ENCODE peak calls at places on chromosomes 6 and 20, in ten cellular contexts. One of them, this sample, is unnamed. For H3K27me3, the result is how much of the 10 kb centered on the place peaks cover.

GRCh38 chr6:22658934-22659333 is 89.6 kb downstream of the HDGFL1 start:
- DNase-seq in HCT116: no peak
- DNase-seq in brain microvascular endothelial cell: no peak
- DNase-seq in tibial artery: no peak
- DNase-seq in H9: no peak
- DNase-seq in IMR-90: no peak
- DNase-seq in cardiac muscle cell: no peak
- DNase-seq in transverse colon: no peak
- DNase-seq in ovary: no peak
- DNase-seq in PC-9: no peak
- DNase-seq in this sample: no peak

GRCh38 chr6:137728386-137729349 is 138.4 kb upstream of the TNFAIP3 start:
- DNase-seq in PC-9: peak
- DNase-seq in cardiac muscle cell: no peak
- DNase-seq in tibial artery: no peak
- DNase-seq in H9: no peak
- DNase-seq in HCT116: no peak
- DNase-seq in IMR-90: peak
- DNase-seq in brain microvascular endothelial cell: peak
- DNase-seq in ovary: no peak
- DNase-seq in transverse colon: no peak
- DNase-seq in this sample: no peak

GRCh38 chr6:11685411-11686093 is 93.1 kb downstream of the ADTRP start:
- DNase-seq in IMR-90: peak
- DNase-seq in H9: no peak
- DNase-seq in HCT116: peak
- DNase-seq in brain microvascular endothelial cell: peak
- DNase-seq in tibial artery: no peak
- DNase-seq in cardiac muscle cell: no peak
- DNase-seq in PC-9: peak
- DNase-seq in ovary: no peak
- DNase-seq in transverse colon: no peak
- DNase-seq in this sample: no peak

GRCh38 chr6:24547243-24547642 is 52.5 kb downstream of the ALDH5A1 start:
- DNase-seq in HCT116: no peak
- DNase-seq in ovary: no peak
- DNase-seq in H9: peak
- DNase-seq in cardiac muscle cell: peak
- DNase-seq in tibial artery: no peak
- DNase-seq in PC-9: no peak
- DNase-seq in brain microvascular endothelial cell: no peak
- DNase-seq in IMR-90: no peak
- DNase-seq in transverse colon: no peak
- DNase-seq in this sample: no peak

GRCh38 chr20:52372169-52372568 is 180.6 kb upstream of the ZFP64 start:
- DNase-seq in IMR-90: no peak
- DNase-seq in PC-9: no peak
- DNase-seq in HCT116: no peak
- DNase-seq in transverse colon: no peak
- DNase-seq in brain microvascular endothelial cell: no peak
- DNase-seq in H9: no peak
- DNase-seq in cardiac muscle cell: no peak
- DNase-seq in ovary: no peak
- DNase-seq in tibial artery: no peak
- DNase-seq in this sample: no peak

GRCh38 chr6:168412456-168412855 is 28.5 kb upstream of the SMOC2 start:
- DNase-seq in tibial artery: no peak
- DNase-seq in IMR-90: no peak
- DNase-seq in HCT116: no peak
- DNase-seq in H9: no peak
- DNase-seq in brain microvascular endothelial cell: no peak
- DNase-seq in transverse colon: no peak
- DNase-seq in ovary: no peak
- DNase-seq in cardiac muscle cell: no peak
- DNase-seq in PC-9: no peak
- DNase-seq in this sample: no peak

GRCh38 chr6:43831211-43831610 is 61.2 kb downstream of the VEGFA start:
- DNase-seq in H9: no peak
- DNase-seq in PC-9: no peak
- DNase-seq in tibial artery: no peak
- DNase-seq in cardiac muscle cell: no peak
- DNase-seq in brain microvascular endothelial cell: no peak
- DNase-seq in IMR-90: no peak
- DNase-seq in ovary: no peak
- DNase-seq in transverse colon: peak
- DNase-seq in HCT116: no peak
- DNase-seq in this sample: no peak

GRCh38 chr6:15389759-15390723 is 144.2 kb downstream of the JARID2 start:
- DNase-seq in H9: no peak
- DNase-seq in IMR-90: peak
- DNase-seq in PC-9: peak
- DNase-seq in transverse colon: no peak
- DNase-seq in cardiac muscle cell: peak
- DNase-seq in HCT116: peak
- DNase-seq in tibial artery: no peak
- DNase-seq in brain microvascular endothelial cell: peak
- DNase-seq in ovary: no peak
- DNase-seq in this sample: no peak

GRCh38 chr6:90347411-90347841 is 50.8 kb upstream of the BACH2 start:
- DNase-seq in H9: no peak
- DNase-seq in ovary: no peak
- DNase-seq in cardiac muscle cell: no peak
- DNase-seq in brain microvascular endothelial cell: no peak
- DNase-seq in IMR-90: no peak
- DNase-seq in HCT116: no peak
- DNase-seq in PC-9: no peak
- DNase-seq in transverse colon: no peak
- DNase-seq in tibial artery: no peak
- DNase-seq in this sample: no peak

GRCh38 chr6:122400121-122400450 is 634 bp downstream of the HSF2 start:
- DNase-seq in transverse colon: no peak
- DNase-seq in H9: no peak
- DNase-seq in IMR-90: no peak
- DNase-seq in tibial artery: peak
- DNase-seq in HCT116: no peak
- DNase-seq in ovary: no peak
- DNase-seq in PC-9: no peak
- DNase-seq in brain microvascular endothelial cell: peak
- DNase-seq in cardiac muscle cell: no peak
- DNase-seq in this sample: no peak

GRCh38 chr6:56550307-56550706 is 92.4 kb downstream of the DST start:
- DNase-seq in ovary: no peak
- DNase-seq in tibial artery: no peak
- DNase-seq in PC-9: no peak
- DNase-seq in H9: no peak
- DNase-seq in HCT116: no peak
- DNase-seq in IMR-90: no peak
- DNase-seq in transverse colon: no peak
- DNase-seq in brain microvascular endothelial cell: no peak
- DNase-seq in cardiac muscle cell: no peak
- DNase-seq in this sample: no peak

GRCh38 chr6:168132531-168133184 is 53.6 kb upstream of the FRMD1 start:
- DNase-seq in ovary: peak
- DNase-seq in PC-9: no peak
- DNase-seq in H9: peak
- DNase-seq in IMR-90: peak
- DNase-seq in HCT116: no peak
- DNase-seq in cardiac muscle cell: peak
- DNase-seq in transverse colon: no peak
- DNase-seq in brain microvascular endothelial cell: peak
- DNase-seq in tibial artery: peak
- DNase-seq in this sample: no peak

GRCh38 chr6:163543311-163543710 is 128.8 kb downstream of the QKI start:
- DNase-seq in IMR-90: no peak
- DNase-seq in H9: no peak
- DNase-seq in transverse colon: no peak
- DNase-seq in cardiac muscle cell: no peak
- DNase-seq in brain microvascular endothelial cell: no peak
- DNase-seq in ovary: no peak
- DNase-seq in tibial artery: no peak
- DNase-seq in HCT116: no peak
- DNase-seq in PC-9: no peak
- DNase-seq in this sample: no peak

DNA sequence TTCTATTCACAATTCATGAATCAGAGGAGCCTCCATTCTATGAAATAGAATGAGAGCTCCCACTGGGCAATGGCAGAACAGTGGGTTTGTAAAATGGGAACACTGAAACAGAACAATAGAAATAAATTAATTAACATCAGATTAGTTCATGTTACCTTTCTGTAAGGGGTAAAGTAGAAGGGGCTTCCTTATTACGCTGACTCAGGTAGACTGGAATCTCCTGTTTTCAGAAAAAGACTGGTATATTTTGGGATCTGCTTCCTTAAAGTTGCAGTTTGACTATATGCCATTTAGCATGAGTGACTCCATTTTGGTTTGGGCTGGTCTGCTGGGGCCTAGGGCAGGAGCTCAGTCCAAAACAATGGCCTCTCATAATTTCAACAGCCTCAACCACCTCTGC is 52.8 kb upstream of the ZFAND3 start:
- DNase-seq in transverse colon: no peak
- DNase-seq in tibial artery: no peak
- DNase-seq in IMR-90: no peak
- DNase-seq in H9: no peak
- DNase-seq in PC-9: no peak
- DNase-seq in HCT116: no peak
- DNase-seq in brain microvascular endothelial cell: no peak
- DNase-seq in ovary: no peak
- DNase-seq in cardiac muscle cell: no peak
- DNase-seq in this sample: no peak
- H3K27me3 ChIP-seq in transverse colon: under half
- H3K27me3 ChIP-seq in tibial artery: under half
- H3K27me3 ChIP-seq in IMR-90: half or more
- H3K27me3 ChIP-seq in H9: half or more
- H3K27me3 ChIP-seq in PC-9: under half
- H3K27me3 ChIP-seq in HCT116: under half
- H3K27me3 ChIP-seq in brain microvascular endothelial cell: under half
- H3K27me3 ChIP-seq in ovary: under half
- H3K27me3 ChIP-seq in cardiac muscle cell: half or more
- H3K27me3 ChIP-seq in this sample: under half

GRCh38 chr6:118764766-118765165 is 113.4 kb upstream of the CEP85L start:
- DNase-seq in HCT116: no peak
- DNase-seq in brain microvascular endothelial cell: no peak
- DNase-seq in H9: peak
- DNase-seq in tibial artery: peak
- DNase-seq in PC-9: no peak
- DNase-seq in ovary: no peak
- DNase-seq in transverse colon: no peak
- DNase-seq in cardiac muscle cell: no peak
- DNase-seq in IMR-90: no peak
- DNase-seq in this sample: no peak
- H3K27ac ChIP-seq in HCT116: no peak
- H3K27ac ChIP-seq in brain microvascular endothelial cell: no peak
- H3K27ac ChIP-seq in H9: no peak
- H3K27ac ChIP-seq in tibial artery: no peak
- H3K27ac ChIP-seq in PC-9: no peak
- H3K27ac ChIP-seq in ovary: no peak
- H3K27ac ChIP-seq in transverse colon: no peak
- H3K27ac ChIP-seq in cardiac muscle cell: no peak
- H3K27ac ChIP-seq in IMR-90: no peak
- H3K27ac ChIP-seq in this sample: no peak

GRCh38 chr20:13494019-13494418 is 144.7 kb downstream of the TASP1 start:
- DNase-seq in H9: no peak
- DNase-seq in tibial artery: no peak
- DNase-seq in brain microvascular endothelial cell: no peak
- DNase-seq in transverse colon: no peak
- DNase-seq in IMR-90: peak
- DNase-seq in PC-9: no peak
- DNase-seq in ovary: no peak
- DNase-seq in HCT116: no peak
- DNase-seq in cardiac muscle cell: no peak
- DNase-seq in this sample: no peak

GRCh38 chr20:13493143-13493542 is 145.6 kb downstream of the TASP1 start:
- DNase-seq in ovary: no peak
- DNase-seq in transverse colon: no peak
- DNase-seq in PC-9: no peak
- DNase-seq in cardiac muscle cell: no peak
- DNase-seq in tibial artery: no peak
- DNase-seq in brain microvascular endothelial cell: no peak
- DNase-seq in HCT116: no peak
- DNase-seq in H9: peak
- DNase-seq in IMR-90: no peak
- DNase-seq in this sample: no peak

GRCh38 chr20:13487202-13487601 is 151.5 kb downstream of the TASP1 start:
- DNase-seq in transverse colon: no peak
- DNase-seq in PC-9: no peak
- DNase-seq in cardiac muscle cell: no peak
- DNase-seq in IMR-90: no peak
- DNase-seq in ovary: no peak
- DNase-seq in H9: no peak
- DNase-seq in brain microvascular endothelial cell: no peak
- DNase-seq in HCT116: no peak
- DNase-seq in tibial artery: no peak
- DNase-seq in this sample: no peak

GRCh38 chr20:13486694-13487093 is 152.0 kb downstream of the TASP1 start:
- DNase-seq in HCT116: no peak
- DNase-seq in H9: no peak
- DNase-seq in cardiac muscle cell: no peak
- DNase-seq in PC-9: no peak
- DNase-seq in transverse colon: no peak
- DNase-seq in ovary: no peak
- DNase-seq in IMR-90: no peak
- DNase-seq in tibial artery: no peak
- DNase-seq in brain microvascular endothelial cell: no peak
- DNase-seq in this sample: no peak

DNA sequence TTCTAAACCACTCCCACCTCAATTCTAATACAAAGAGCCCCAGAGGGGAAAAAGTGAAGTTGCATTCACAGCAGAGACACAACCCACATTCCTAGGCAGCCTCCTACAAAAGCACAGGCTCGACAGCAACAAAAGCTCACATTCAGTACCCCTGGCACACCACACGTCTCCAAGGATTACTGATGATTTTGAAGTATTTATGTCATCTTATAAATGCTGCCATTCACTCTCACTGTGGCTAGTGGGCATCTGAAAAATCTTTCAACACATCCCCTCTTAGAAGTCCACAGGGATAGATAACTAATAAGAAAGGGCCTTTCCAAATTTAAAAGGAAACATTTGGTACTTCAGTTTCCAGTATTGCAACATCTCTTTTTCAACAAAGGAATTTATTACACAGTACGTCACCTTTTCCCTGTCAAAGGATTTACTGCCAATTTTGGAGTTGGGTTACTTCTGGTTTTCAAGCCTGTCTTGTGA is 146.7 kb downstream of the TASP1 start:
- DNase-seq in ovary: no peak
- DNase-seq in tibial artery: peak
- DNase-seq in IMR-90: peak
- DNase-seq in PC-9: peak
- DNase-seq in HCT116: no peak
- DNase-seq in H9: peak
- DNase-seq in brain microvascular endothelial cell: peak
- DNase-seq in cardiac muscle cell: peak
- DNase-seq in transverse colon: no peak
- DNase-seq in this sample: no peak
- TF ChIP-seq CTCF in ovary: no peak
- TF ChIP-seq CTCF in tibial artery: peak
- TF ChIP-seq CTCF in IMR-90: no peak
- TF ChIP-seq CTCF in PC-9: no peak
- TF ChIP-seq CTCF in HCT116: no peak
- TF ChIP-seq CTCF in H9: peak
- TF ChIP-seq CTCF in brain microvascular endothelial cell: no peak
- TF ChIP-seq CTCF in cardiac muscle cell: no peak
- TF ChIP-seq CTCF in transverse colon: peak
- TF ChIP-seq CTCF in this sample: no peak

GRCh38 chr20:19647992-19648391 is 110.1 kb upstream of the RIN2 start:
- DNase-seq in cardiac muscle cell: no peak
- DNase-seq in brain microvascular endothelial cell: no peak
- DNase-seq in IMR-90: no peak
- DNase-seq in tibial artery: no peak
- DNase-seq in H9: no peak
- DNase-seq in PC-9: no peak
- DNase-seq in HCT116: no peak
- DNase-seq in transverse colon: no peak
- DNase-seq in ovary: no peak
- DNase-seq in this sample: no peak
- H3K27me3 ChIP-seq in cardiac muscle cell: under half
- H3K27me3 ChIP-seq in brain microvascular endothelial cell: under half
- H3K27me3 ChIP-seq in IMR-90: under half
- H3K27me3 ChIP-seq in tibial artery: under half
- H3K27me3 ChIP-seq in H9: under half
- H3K27me3 ChIP-seq in PC-9: half or more
- H3K27me3 ChIP-seq in HCT116: under half
- H3K27me3 ChIP-seq in transverse colon: under half
- H3K27me3 ChIP-seq in ovary: under half
- H3K27me3 ChIP-seq in this sample: under half